ENCODE peak calls at places on chromosome 2, in ten cellular contexts. R is AG09309; F is pulmonary artery endothelial cell; G is AG08395; Y is GM04504; S is activated naive CD8-positive, alpha-beta T cell treated with anti-CD3 and anti-CD28 coated beads, Interleukin-2, amount 50 U/mL, for 24 hours; U is HCT116; K is ovary; P is stimulated activated CD4-positive, alpha-beta T cell treated with anti-CD3 and anti-CD28 coated beads, Interleukin-12 subunit alpha, Interleukin-12 subunit beta, amount 100 ng/mL, for 4 hours; N is iris pigment epithelial cell. M is an unnamed sample.

GRCh38 chr2:26922638-26923466 is 47.6 kb upstream of the MAPRE3 start:
- DNase-seq in Y (no peak), F (no peak), P (peak), R (no peak), N (peak), S (peak), U (peak), G (peak), K (no peak), M (no peak)

GRCh38 chr2:217890445-217890844 is 112.3 kb downstream of the TNS1 start:
- DNase-seq in F (peak), U (no peak), R (peak), P (no peak), Y (peak), K (no peak), N (peak), G (peak), S (no peak), M (no peak)

GRCh38 chr2:107132141-107132540 is 246.2 kb upstream of the ST6GAL2 start:
- DNase-seq in P (no peak), U (no peak), K (no peak), Y (no peak), G (no peak), R (no peak), N (no peak), S (peak), F (no peak), M (no peak)

GRCh38 chr2:45951025-45951737 is 299.7 kb downstream of the PRKCE start:
- DNase-seq in Y (no peak), K (no peak), G (no peak), U (no peak), N (no peak), F (no peak), P (no peak), R (no peak), S (no peak), M (no peak)

GRCh38 chr2:73080321-73081131 is 9.0 kb upstream of the SFXN5 start:
- DNase-seq in U (no peak), P (no peak), F (no peak), N (peak), G (no peak), Y (no peak), S (no peak), R (no peak), K (no peak), M (no peak)

GRCh38 chr2:46493241-46493970 is 14.0 kb downstream of the TMEM247 start:
- DNase-seq in Y (peak), G (peak), F (no peak), S (no peak), P (no peak), N (peak), K (no peak), R (peak), U (no peak), M (no peak)

GRCh38 chr2:17298453-17298852 is 219.8 kb downstream of the RAD51AP2 start:
- DNase-seq in R (no peak), P (no peak), K (no peak), S (no peak), F (no peak), Y (no peak), N (peak), G (no peak), U (no peak), M (no peak)

GRCh38 chr2:192585418-192585817 is 390.7 kb upstream of the TMEFF2 start:
- DNase-seq in G (no peak), K (no peak), F (no peak), Y (no peak), R (no peak), N (no peak), U (no peak), P (no peak), S (no peak), M (no peak)

GRCh38 chr2:24233321-24233720 is 58.5 kb downstream of the FAM228A start:
- DNase-seq in U (no peak), S (no peak), G (no peak), Y (no peak), K (no peak), F (no peak), N (no peak), R (no peak), P (no peak), M (no peak)